ENCODE peak calls at places on chromosomes 6 and 20, in four cellular contexts. L is tibial nerve, M is amniotic stem cell, U is fibroblast of mammary gland. E is an unnamed sample.

GRCh38 chr20:60131375-60131774 is 173.2 kb downstream of the CDH26 start:
- DNase-seq in U (no peak), L (no peak), M (no peak), E (no peak)

GRCh38 chr6:115133790-115134189 is 791.0 kb upstream of the HS3ST5 start:
- DNase-seq in U (no peak), M (no peak), L (no peak), E (no peak)

GRCh38 chr6:165662671-165663282 is at the start of gene PDE10A:
- DNase-seq in L (no peak), U (no peak), M (no peak), E (no peak)

GRCh38 chr6:42963855-42964605 is 3.5 kb downstream of the GNMT start:
- DNase-seq in M (no peak), U (peak; percentile 61), L (no peak), E (peak; percentile 20)

GRCh38 chr6:125930810-125931418 is 25.7 kb upstream of the HINT3 start:
- DNase-seq in L (no peak), M (no peak), U (no peak), E (peak; percentile 41)

GRCh38 chr20:6735913-6736845 is 31.3 kb upstream of the BMP2 start:
- DNase-seq in L (no peak), M (no peak), U (no peak), E (no peak)

GRCh38 chr6:5246870-5247161 is 13.9 kb downstream of the LYRM4 start:
- DNase-seq in M (no peak), L (no peak), U (no peak), E (no peak)

GRCh38 chr20:51457281-51457932 is 85.1 kb downstream of the NFATC2 start:
- DNase-seq in L (no peak), U (peak; percentile 88), M (peak; percentile 27), E (no peak)

GRCh38 chr20:35743693-35744491 is 1.8 kb upstream of the RBM39 start:
- DNase-seq in M (no peak), U (no peak), L (no peak), E (no peak)

GRCh38 chr6:142934190-142934589 is 10.8 kb downstream of the HIVEP2 start:
- DNase-seq in U (no peak), L (no peak), M (no peak), E (no peak)

GRCh38 chr20:17938889-17939619 is 29.5 kb downstream of the SNX5 start:
- DNase-seq in L (peak; percentile 54), M (peak; percentile 25), U (peak; percentile 63), E (no peak)

GRCh38 chr6:31877125-31877650 is 1.6 kb downstream of the SLC44A4 start:
- DNase-seq in L (no peak), M (no peak), U (no peak), E (no peak)

GRCh38 chr6:143605894-143606293 is 71.9 kb upstream of the PHACTR2 start:
- DNase-seq in M (no peak), U (peak; percentile 38), L (no peak), E (no peak)

GRCh38 chr6:127302728-127303675 is 36.3 kb downstream of the RNF146 start:
- DNase-seq in L (peak; percentile 23), M (no peak), U (peak; percentile 57), E (no peak)

GRCh38 chr6:140601409-140601808 is 1227.0 kb upstream of the CITED2 start:
- DNase-seq in L (no peak), U (peak; percentile 8), M (no peak), E (no peak)

GRCh38 chr6:147538821-147539220 is 30.3 kb downstream of the SAMD5 start:
- DNase-seq in L (no peak), U (no peak), M (no peak), E (no peak)

GRCh38 chr6:39341942-39342341 is 19.4 kb upstream of the KCNK16 start:
- DNase-seq in U (no peak), M (no peak), L (no peak), E (no peak)

GRCh38 chr20:31679357-31680285 is 41.9 kb downstream of the COX4I2 start:
- DNase-seq in U (no peak), L (no peak), M (no peak), E (no peak)

GRCh38 chr6:159606786-159607185 is 86.3 kb downstream of the SOD2 start:
- DNase-seq in L (no peak), M (no peak), U (peak; percentile 34), E (no peak)

GRCh38 chr6:27791182-27791939 is 120.8 kb downstream of the OR2B2 start:
- DNase-seq in U (peak; percentile 88), L (peak; percentile 36), M (peak; percentile 64), E (no peak)

GRCh38 chr20:32961956-32962517 is 42.2 kb downstream of the SUN5 start:
- DNase-seq in M (no peak), U (no peak), L (no peak), E (no peak)

GRCh38 chr6:61887425-61887824 is 398.6 kb downstream of the KHDRBS2 start:
- DNase-seq in M (no peak), U (no peak), L (no peak), E (no peak)

GRCh38 chr20:32040142-32040953 is 11.7 kb upstream of the HCK start:
- DNase-seq in U (no peak), L (no peak), M (no peak), E (no peak)

GRCh38 chr6:93088675-93089575 is 330.4 kb downstream of the EPHA7 start:
- DNase-seq in M (no peak), L (no peak), U (no peak), E (no peak)

GRCh38 chr6:46821348-46821992 is 28.3 kb downstream of the MEP1A start:
- DNase-seq in L (no peak), M (no peak), U (no peak), E (no peak)

GRCh38 chr6:43737272-43738081 is 32.5 kb upstream of the VEGFA start:
- DNase-seq in L (no peak), U (peak; percentile 52), M (no peak), E (peak; percentile 8)

GRCh38 chr20:36792422-36792821 is 18.9 kb upstream of the DSN1 start:
- DNase-seq in L (no peak), M (peak; percentile 49), U (peak; percentile 58), E (peak; percentile 42)

GRCh38 chr6:122660296-122660695 is 50.1 kb downstream of the PKIB start:
- DNase-seq in U (no peak), M (no peak), L (no peak), E (no peak)

GRCh38 chr20:13736792-13737191 is 47.9 kb downstream of the ESF1 start:
- DNase-seq in L (no peak), M (no peak), U (peak; percentile 87), E (peak; percentile 32)

GRCh38 chr20:55782861-55783260 is 222.5 kb downstream of the CBLN4 start:
- DNase-seq in U (no peak), L (no peak), M (no peak), E (no peak)

GRCh38 chr20:2468581-2469407 is 1.8 kb downstream of the SNRPB start:
- DNase-seq in M (no peak), U (peak; percentile 23), L (no peak), E (no peak)

GRCh38 chr6:144248470-144249301 is 36.4 kb upstream of the UTRN start:
- DNase-seq in M (peak; percentile 72), U (peak; percentile 87), L (no peak), E (peak; percentile 37)

GRCh38 chr20:17849901-17850673 is 118.5 kb downstream of the SNX5 start:
- DNase-seq in U (peak; percentile 99), L (peak; percentile 38), M (peak; percentile 91), E (peak; percentile 89)

GRCh38 chr6:10146723-10147451 is 268.0 kb downstream of the TFAP2A start:
- DNase-seq in M (peak; percentile 14), L (no peak), U (no peak), E (no peak)

GRCh38 chr6:161273356-161273751 is 507 bp downstream of the AGPAT4 start:
- DNase-seq in L (no peak), U (peak; percentile 52), M (peak; percentile 27), E (no peak)

GRCh38 chr6:45076217-45076616 is 251.9 kb upstream of the RUNX2 start:
- DNase-seq in U (peak; percentile 93), M (no peak), L (no peak), E (peak; percentile 23)

GRCh38 chr20:58557713-58558335 is 42.6 kb upstream of the APCDD1L start:
- DNase-seq in L (no peak), U (no peak), M (no peak), E (no peak)

GRCh38 chr6:87661016-87661415 is 41.0 kb downstream of the AKIRIN2 start:
- DNase-seq in U (peak; percentile 56), L (no peak), M (no peak), E (no peak)

GRCh38 chr6:65937982-65938381 is 231.0 kb upstream of the EYS start:
- DNase-seq in U (peak; percentile 50), M (no peak), L (no peak), E (no peak)

GRCh38 chr6:131656667-131657066 is 19.6 kb downstream of the ENPP3 start:
- DNase-seq in L (no peak), M (no peak), U (no peak), E (no peak)